ENCODE peak calls at places on chromosomes 7 and 10, in six cellular contexts. Z is Calu3; Q is cardiac muscle cell; O is stimulated activated CD4-positive, alpha-beta T cell treated with anti-CD3 and anti-CD28 coated beads, Interleukin-15, amount 100 ng/mL, for 24 hours; N is MM.1S; P is stimulated activated CD8-positive, alpha-beta memory T cell treated with anti-CD3 and anti-CD28 coated beads, Interleukin-2, amount 100 ng/mL, for 48 hours. D is an unnamed sample.

GRCh38 chr7:5629941-5630340 is 151.5 kb downstream of the RNF216 start:
- DNase-seq in Z (no peak), Q (peak), O (peak), N (no peak), P (peak), D (peak)

GRCh38 chr7:92421676-92422435 is 25.4 kb upstream of the GATAD1 start:
- DNase-seq in Z (no peak), Q (peak), O (no peak), N (peak), P (no peak), D (no peak)

GRCh38 chr7:117061751-117062150 is 108.5 kb downstream of the ST7 start:
- DNase-seq in Z (no peak), Q (no peak), O (no peak), N (no peak), P (no peak), D (no peak)

GRCh38 chr10:113035724-113036312 is 85.8 kb downstream of the TCF7L2 start:
- DNase-seq in Z (no peak), Q (no peak), O (no peak), N (no peak), P (no peak), D (no peak)

GRCh38 chr7:111529507-111530355 is 32.6 kb downstream of the IMMP2L start:
- DNase-seq in Z (no peak), Q (peak), O (no peak), N (no peak), P (no peak), D (no peak)

GRCh38 chr7:84274029-84274638 is 79.5 kb upstream of the SEMA3A start:
- DNase-seq in Z (no peak), Q (peak), O (no peak), N (peak), P (no peak), D (no peak)

GRCh38 chr10:99937630-99938029 is 72.1 kb downstream of the DNMBP start:
- DNase-seq in Z (no peak), Q (no peak), O (no peak), N (no peak), P (no peak), D (no peak)

GRCh38 chr10:25689346-25690095 is 244.5 kb upstream of the MYO3A start:
- DNase-seq in Z (no peak), Q (no peak), O (no peak), N (no peak), P (no peak), D (no peak)

GRCh38 chr10:13003004-13003403 is 1.5 kb upstream of the CCDC3 start:
- DNase-seq in Z (no peak), Q (peak), O (no peak), N (no peak), P (no peak), D (peak)

GRCh38 chr7:127629268-127629854 is 11.4 kb upstream of the PAX4 start:
- DNase-seq in Z (peak), Q (no peak), O (peak), N (peak), P (no peak), D (no peak)

GRCh38 chr10:9294865-9295264 is 1240.4 kb downstream of the GATA3 start:
- DNase-seq in Z (no peak), Q (no peak), O (no peak), N (peak), P (no peak), D (no peak)

GRCh38 chr7:144594580-144594979 is 191.1 kb upstream of the NOBOX start:
- DNase-seq in Z (no peak), Q (no peak), O (no peak), N (no peak), P (no peak), D (no peak)

GRCh38 chr7:2999078-2999500 is 44.6 kb downstream of the CARD11 start:
- DNase-seq in Z (peak), Q (no peak), O (no peak), N (no peak), P (no peak), D (no peak)

GRCh38 chr10:116444527-116445142 is 17.0 kb downstream of the PNLIPRP3 start:
- DNase-seq in Z (peak), Q (peak), O (peak), N (peak), P (no peak), D (no peak)